ENCODE peak calls at places on chromosome 21, in four cellular contexts. N is activated CD4-positive, alpha-beta T cell treated with anti-CD3 and anti-CD28 coated beads for 36 hours; C is memory B cell; M is NCI-H2171. Q is an unnamed sample.

GRCh38 chr21:28442624-28443023 is 550.1 kb downstream of the LTN1 start:
- DNase-seq in N (no peak), C (no peak), M (no peak), Q (no peak)

GRCh38 chr21:29854795-29855194 is 85.0 kb downstream of the GRIK1 start:
- DNase-seq in C (no peak), N (no peak), M (no peak), Q (no peak)

GRCh38 chr21:38661296-38662223 is 144.2 kb upstream of the ETS2 start:
- DNase-seq in C (no peak), N (peak), M (no peak), Q (no peak)

GRCh38 chr21:45455321-45456013 is 50.5 kb downstream of the COL18A1 start:
- DNase-seq in N (no peak), M (no peak), C (no peak), Q (no peak)

GRCh38 chr21:44666401-44667320 is at the start of gene KRTAP12-2:
- DNase-seq in C (no peak), M (no peak), N (no peak), Q (no peak)

GRCh38 chr21:17462276-17462981 is 50.4 kb upstream of the CXADR start:
- DNase-seq in C (no peak), M (no peak), N (no peak), Q (no peak)

GRCh38 chr21:38716942-38717341 is 88.8 kb upstream of the ETS2 start:
- DNase-seq in C (no peak), M (no peak), N (no peak), Q (no peak)

GRCh38 chr21:21929228-21929627 is 931.0 kb downstream of the NCAM2 start:
- DNase-seq in N (no peak), C (no peak), M (no peak), Q (no peak)

GRCh38 chr21:40847956-40848355 is 998 bp upstream of the DSCAM start:
- DNase-seq in N (no peak), C (no peak), M (no peak), Q (no peak)

Q was measured in GM19239.